ENCODE peak calls at places on chromosomes 5 and 9, in seven cellular contexts. One of them, this sample, is unnamed.

GRCh38 chr9:130946778-130947617 is 8.0 kb upstream of the FIBCD1 start:
- DNase-seq in endothelial cell of umbilical vein: no peak
- DNase-seq in heart left ventricle: no peak
- DNase-seq in H1: no peak
- DNase-seq in stomach: no peak
- DNase-seq in IMR-90: no peak
- DNase-seq in uterus: no peak
- DNase-seq in this sample: no peak

GRCh38 chr5:124627815-124628214 is 118.6 kb downstream of the ZNF608 start:
- DNase-seq in endothelial cell of umbilical vein: no peak
- DNase-seq in heart left ventricle: no peak
- DNase-seq in H1: no peak
- DNase-seq in stomach: no peak
- DNase-seq in IMR-90: no peak
- DNase-seq in uterus: no peak
- DNase-seq in this sample: no peak

GRCh38 chr5:45101146-45101545 is 292.4 kb downstream of the MRPS30 start:
- DNase-seq in endothelial cell of umbilical vein: no peak
- DNase-seq in heart left ventricle: no peak
- DNase-seq in H1: no peak
- DNase-seq in stomach: no peak
- DNase-seq in IMR-90: no peak
- DNase-seq in uterus: no peak
- DNase-seq in this sample: no peak

GRCh38 chr5:149413477-149414210 is 34.6 kb upstream of the IL17B start:
- DNase-seq in endothelial cell of umbilical vein: no peak
- DNase-seq in heart left ventricle: no peak
- DNase-seq in H1: no peak
- DNase-seq in stomach: no peak
- DNase-seq in IMR-90: no peak
- DNase-seq in uterus: no peak
- DNase-seq in this sample: no peak

GRCh38 chr9:129383005-129383414 is 204.9 kb upstream of the IER5L start:
- DNase-seq in endothelial cell of umbilical vein: no peak
- DNase-seq in heart left ventricle: peak; percentile 64
- DNase-seq in H1: no peak
- DNase-seq in stomach: peak; percentile 92
- DNase-seq in IMR-90: no peak
- DNase-seq in uterus: no peak
- DNase-seq in this sample: no peak

GRCh38 chr5:151086905-151087360 is 6.1 kb upstream of the TNIP1 start:
- DNase-seq in endothelial cell of umbilical vein: no peak
- DNase-seq in heart left ventricle: no peak
- DNase-seq in H1: no peak
- DNase-seq in stomach: peak; percentile 62
- DNase-seq in IMR-90: peak; percentile 43
- DNase-seq in uterus: no peak
- DNase-seq in this sample: no peak

GRCh38 chr5:52727568-52727967 is 60.1 kb upstream of the ITGA1 start:
- DNase-seq in endothelial cell of umbilical vein: peak; percentile 92
- DNase-seq in heart left ventricle: peak; percentile 60
- DNase-seq in H1: no peak
- DNase-seq in stomach: peak; percentile 31
- DNase-seq in IMR-90: peak; percentile 73
- DNase-seq in uterus: peak; percentile 38
- DNase-seq in this sample: no peak

GRCh38 chr9:12817702-12818101 is 42.9 kb downstream of the LURAP1L start:
- DNase-seq in endothelial cell of umbilical vein: no peak
- DNase-seq in heart left ventricle: no peak
- DNase-seq in H1: no peak
- DNase-seq in stomach: peak; percentile 65
- DNase-seq in IMR-90: peak; percentile 55
- DNase-seq in uterus: no peak
- DNase-seq in this sample: no peak

GRCh38 chr5:124599048-124599973 is 147.1 kb downstream of the ZNF608 start:
- DNase-seq in endothelial cell of umbilical vein: peak; percentile 98
- DNase-seq in heart left ventricle: peak; percentile 20
- DNase-seq in H1: no peak
- DNase-seq in stomach: peak; percentile 70
- DNase-seq in IMR-90: peak; percentile 61
- DNase-seq in uterus: no peak
- DNase-seq in this sample: no peak

GRCh38 chr9:3136999-3137675 is 293.2 kb upstream of the PUM3 start:
- DNase-seq in endothelial cell of umbilical vein: no peak
- DNase-seq in heart left ventricle: no peak
- DNase-seq in H1: no peak
- DNase-seq in stomach: no peak
- DNase-seq in IMR-90: no peak
- DNase-seq in uterus: no peak
- DNase-seq in this sample: no peak

GRCh38 chr9:33225319-33226152 is 14.4 kb upstream of the SPINK4 start:
- DNase-seq in endothelial cell of umbilical vein: peak; percentile 91
- DNase-seq in heart left ventricle: peak; percentile 52
- DNase-seq in H1: peak; percentile 60
- DNase-seq in stomach: peak; percentile 70
- DNase-seq in IMR-90: peak; percentile 84
- DNase-seq in uterus: peak; percentile 79
- DNase-seq in this sample: peak; percentile 91

GRCh38 chr9:30574355-30575151 is 1809.9 kb upstream of the ACO1 start:
- DNase-seq in endothelial cell of umbilical vein: no peak
- DNase-seq in heart left ventricle: no peak
- DNase-seq in H1: no peak
- DNase-seq in stomach: no peak
- DNase-seq in IMR-90: no peak
- DNase-seq in uterus: no peak
- DNase-seq in this sample: no peak

GRCh38 chr9:87599901-87600610 is 102.4 kb downstream of the DAPK1 start:
- DNase-seq in endothelial cell of umbilical vein: peak; percentile 95
- DNase-seq in heart left ventricle: peak; percentile 25
- DNase-seq in H1: no peak
- DNase-seq in stomach: no peak
- DNase-seq in IMR-90: peak; percentile 94
- DNase-seq in uterus: peak; percentile 35
- DNase-seq in this sample: no peak

GRCh38 chr5:44401611-44402010 is 12.4 kb upstream of the FGF10 start:
- DNase-seq in endothelial cell of umbilical vein: no peak
- DNase-seq in heart left ventricle: no peak
- DNase-seq in H1: no peak
- DNase-seq in stomach: no peak
- DNase-seq in IMR-90: no peak
- DNase-seq in uterus: no peak
- DNase-seq in this sample: no peak

GRCh38 chr5:11851402-11851801 is 52.8 kb downstream of the CTNND2 start:
- DNase-seq in endothelial cell of umbilical vein: no peak
- DNase-seq in heart left ventricle: no peak
- DNase-seq in H1: no peak
- DNase-seq in stomach: no peak
- DNase-seq in IMR-90: no peak
- DNase-seq in uterus: no peak
- DNase-seq in this sample: no peak

GRCh38 chr5:143229426-143229895 is 174.0 kb downstream of the NR3C1 start:
- DNase-seq in endothelial cell of umbilical vein: no peak
- DNase-seq in heart left ventricle: no peak
- DNase-seq in H1: no peak
- DNase-seq in stomach: no peak
- DNase-seq in IMR-90: no peak
- DNase-seq in uterus: no peak
- DNase-seq in this sample: peak; percentile 12

GRCh38 chr9:127976498-127976897 is 4.3 kb downstream of the EEIG1 start:
- DNase-seq in endothelial cell of umbilical vein: no peak
- DNase-seq in heart left ventricle: no peak
- DNase-seq in H1: no peak
- DNase-seq in stomach: peak; percentile 80
- DNase-seq in IMR-90: no peak
- DNase-seq in uterus: no peak
- DNase-seq in this sample: no peak

GRCh38 chr5:105687493-105687892 is 1983.2 kb downstream of the EFNA5 start:
- DNase-seq in endothelial cell of umbilical vein: no peak
- DNase-seq in heart left ventricle: no peak
- DNase-seq in H1: no peak
- DNase-seq in stomach: no peak
- DNase-seq in IMR-90: no peak
- DNase-seq in uterus: no peak
- DNase-seq in this sample: no peak

GRCh38 chr5:80757290-80757689 is 102.5 kb upstream of the DHFR start:
- DNase-seq in endothelial cell of umbilical vein: no peak
- DNase-seq in heart left ventricle: no peak
- DNase-seq in H1: no peak
- DNase-seq in stomach: no peak
- DNase-seq in IMR-90: no peak
- DNase-seq in uterus: no peak
- DNase-seq in this sample: no peak

GRCh38 chr5:1264211-1264610 is 30.7 kb downstream of the TERT start:
- DNase-seq in endothelial cell of umbilical vein: no peak
- DNase-seq in heart left ventricle: no peak
- DNase-seq in H1: no peak
- DNase-seq in stomach: no peak
- DNase-seq in IMR-90: no peak
- DNase-seq in uterus: no peak
- DNase-seq in this sample: no peak

GRCh38 chr9:18184034-18184800 is 289.7 kb upstream of the ADAMTSL1 start:
- DNase-seq in endothelial cell of umbilical vein: peak; percentile 19
- DNase-seq in heart left ventricle: no peak
- DNase-seq in H1: no peak
- DNase-seq in stomach: peak; percentile 27
- DNase-seq in IMR-90: no peak
- DNase-seq in uterus: no peak
- DNase-seq in this sample: no peak

GRCh38 chr5:128083033-128083810 is at the start of gene SLC12A2:
- DNase-seq in endothelial cell of umbilical vein: peak; percentile 93
- DNase-seq in heart left ventricle: peak; percentile 93
- DNase-seq in H1: peak; percentile 84
- DNase-seq in stomach: peak; percentile 91
- DNase-seq in IMR-90: peak; percentile 96
- DNase-seq in uterus: peak; percentile 93
- DNase-seq in this sample: peak; percentile 91
- TF ChIP-seq CTCF in endothelial cell of umbilical vein: no peak
- TF ChIP-seq CTCF in heart left ventricle: no peak
- TF ChIP-seq CTCF in H1: no peak
- TF ChIP-seq CTCF in stomach: no peak
- TF ChIP-seq CTCF in IMR-90: no peak
- TF ChIP-seq CTCF in uterus: no peak
- TF ChIP-seq CTCF in this sample: no peak

GRCh38 chr5:138466900-138467710 is 1.8 kb downstream of the EGR1 start:
- DNase-seq in endothelial cell of umbilical vein: peak; percentile 1
- DNase-seq in heart left ventricle: no peak
- DNase-seq in H1: no peak
- DNase-seq in stomach: peak; percentile 52
- DNase-seq in IMR-90: peak; percentile 38
- DNase-seq in uterus: no peak
- DNase-seq in this sample: no peak
- TF ChIP-seq POLR2A in endothelial cell of umbilical vein: no peak
- TF ChIP-seq POLR2A in heart left ventricle: no peak
- TF ChIP-seq POLR2A in H1: peak; percentile 74
- TF ChIP-seq POLR2A in stomach: no peak
- TF ChIP-seq POLR2A in IMR-90: no peak
- TF ChIP-seq POLR2A in uterus: no peak
- TF ChIP-seq POLR2A in this sample: peak; percentile 29

DNA sequence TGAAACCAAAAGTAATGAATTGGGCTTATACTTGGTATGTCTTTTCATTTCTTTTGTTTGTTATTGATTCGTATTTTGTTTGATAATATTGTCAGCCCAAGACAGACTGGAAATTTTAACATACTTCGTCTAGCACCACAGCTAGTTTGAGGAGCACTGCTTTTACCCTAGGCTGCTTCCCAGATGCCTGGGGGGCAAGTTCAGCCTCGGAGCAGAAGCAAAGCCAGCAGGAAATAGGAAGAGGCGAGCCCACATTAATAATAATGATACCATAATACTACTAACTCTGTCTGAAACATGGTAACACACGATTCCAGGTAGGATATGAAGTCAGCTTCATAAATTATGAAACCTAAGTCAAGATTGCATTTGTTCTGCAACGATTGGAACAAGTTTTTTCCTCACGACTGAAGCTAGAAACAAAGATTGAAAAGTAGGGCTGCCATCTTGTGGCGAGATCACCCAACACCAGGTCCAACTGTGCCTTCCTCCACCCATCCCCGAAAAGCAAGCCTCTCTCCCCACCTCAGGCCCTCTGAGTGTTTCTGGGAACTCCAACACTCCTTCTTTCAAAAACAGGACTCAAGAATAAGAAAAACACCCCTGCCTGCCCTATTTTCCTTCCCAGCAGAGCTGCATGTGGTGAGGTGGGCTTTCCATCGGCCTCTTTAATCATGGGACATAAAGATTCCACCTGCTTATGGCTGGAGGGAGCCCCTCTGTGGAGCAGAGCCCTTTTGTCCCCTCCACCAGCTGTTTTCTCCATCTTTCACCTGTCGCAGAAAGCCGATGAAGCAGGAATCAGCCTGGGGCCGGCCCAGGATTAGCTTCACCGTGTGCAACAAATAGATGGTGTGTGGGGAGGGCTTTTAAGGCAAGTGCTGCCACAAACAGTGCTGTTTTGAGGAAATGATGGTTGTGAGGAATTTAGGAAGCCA is 236.3 kb downstream of the CAAP1 start:
- DNase-seq in endothelial cell of umbilical vein: peak; percentile 10
- DNase-seq in heart left ventricle: no peak
- DNase-seq in H1: peak; percentile 58
- DNase-seq in stomach: no peak
- DNase-seq in IMR-90: peak; percentile 15
- DNase-seq in uterus: no peak
- DNase-seq in this sample: peak; percentile 2
- TF ChIP-seq CTCF in endothelial cell of umbilical vein: peak; percentile 22
- TF ChIP-seq CTCF in heart left ventricle: no peak
- TF ChIP-seq CTCF in H1: peak; percentile 76
- TF ChIP-seq CTCF in stomach: no peak
- TF ChIP-seq CTCF in IMR-90: peak; percentile 32
- TF ChIP-seq CTCF in uterus: peak; percentile 37
- TF ChIP-seq CTCF in this sample: no peak

GRCh38 chr5:16534280-16534679 is 68.7 kb upstream of the ZNF622 start:
- DNase-seq in endothelial cell of umbilical vein: no peak
- DNase-seq in heart left ventricle: peak; percentile 49
- DNase-seq in H1: no peak
- DNase-seq in stomach: no peak
- DNase-seq in IMR-90: no peak
- DNase-seq in uterus: no peak
- DNase-seq in this sample: no peak

GRCh38 chr5:16529319-16529718 is 63.7 kb upstream of the ZNF622 start:
- DNase-seq in endothelial cell of umbilical vein: no peak
- DNase-seq in heart left ventricle: no peak
- DNase-seq in H1: no peak
- DNase-seq in stomach: no peak
- DNase-seq in IMR-90: no peak
- DNase-seq in uterus: no peak
- DNase-seq in this sample: no peak

GRCh38 chr5:16531063-16531667 is 65.6 kb upstream of the ZNF622 start:
- DNase-seq in endothelial cell of umbilical vein: no peak
- DNase-seq in heart left ventricle: no peak
- DNase-seq in H1: no peak
- DNase-seq in stomach: no peak
- DNase-seq in IMR-90: no peak
- DNase-seq in uterus: no peak
- DNase-seq in this sample: no peak

GRCh38 chr5:16528382-16528849 is 62.8 kb upstream of the ZNF622 start:
- DNase-seq in endothelial cell of umbilical vein: no peak
- DNase-seq in heart left ventricle: no peak
- DNase-seq in H1: no peak
- DNase-seq in stomach: no peak
- DNase-seq in IMR-90: no peak
- DNase-seq in uterus: no peak
- DNase-seq in this sample: peak; percentile 4
- TF ChIP-seq POLR2A in endothelial cell of umbilical vein: no peak
- TF ChIP-seq POLR2A in heart left ventricle: no peak
- TF ChIP-seq POLR2A in H1: peak; percentile 70
- TF ChIP-seq POLR2A in stomach: no peak
- TF ChIP-seq POLR2A in IMR-90: no peak
- TF ChIP-seq POLR2A in uterus: no peak
- TF ChIP-seq POLR2A in this sample: no peak